ENCODE peak calls at places on chromosomes 11 and 22, in eight cellular contexts. B, I, Z, E, G, W, F and S are unnamed samples.

GRCh38 chr11:64799256-64799924 is 3.6 kb downstream of the MAP4K2 start:
- DNase-seq in B (no peak), I (no peak), Z (no peak), E (no peak), G (no peak), W (no peak), F (no peak), S (no peak)

GRCh38 chr11:909406-909805 is 1.2 kb downstream of the CHID1 start:
- DNase-seq in B (no peak), I (no peak), Z (no peak), E (no peak), G (no peak), W (no peak), F (no peak), S (no peak)

GRCh38 chr22:31451709-31452571 is 37.7 kb downstream of the EIF4ENIF1 start:
- DNase-seq in B (no peak), I (no peak), Z (no peak), E (peak; percentile 69), G (peak; percentile 27), W (no peak), F (no peak), S (peak; percentile 37)

GRCh38 chr11:130477646-130478203 is 29.3 kb downstream of the ADAMTS15 start:
- DNase-seq in B (no peak), I (no peak), Z (no peak), E (peak; percentile 31), G (peak; percentile 3), W (no peak), F (no peak), S (no peak)

GRCh38 chr11:46475041-46475925 is 83.7 kb upstream of the CHRM4 start:
- DNase-seq in B (no peak), I (no peak), Z (no peak), E (no peak), G (no peak), W (no peak), F (no peak), S (no peak)

GRCh38 chr11:106495046-106495445 is 417.6 kb downstream of the AASDHPPT start:
- DNase-seq in B (no peak), I (no peak), Z (no peak), E (peak; percentile 7), G (no peak), W (no peak), F (no peak), S (no peak)

GRCh38 chr11:63813563-63814382 is 517 bp downstream of the SPINDOC start:
- DNase-seq in B (peak; percentile 44), I (no peak), Z (peak; percentile 33), E (peak; percentile 62), G (peak; percentile 88), W (peak; percentile 78), F (no peak), S (peak; percentile 54)

GRCh38 chr11:101202614-101203013 is 73.0 kb upstream of the PGR start:
- DNase-seq in B (no peak), I (no peak), Z (no peak), E (no peak), G (no peak), W (no peak), F (no peak), S (no peak)

GRCh38 chr11:57480409-57481137 is 20.2 kb downstream of the RTN4RL2 start:
- DNase-seq in B (no peak), I (peak; percentile 74), Z (peak; percentile 78), E (peak; percentile 67), G (peak; percentile 82), W (peak; percentile 81), F (no peak), S (peak; percentile 85)

GRCh38 chr22:49999901-50000586 is 12.5 kb downstream of the IL17REL start:
- DNase-seq in B (no peak), I (no peak), Z (no peak), E (no peak), G (peak; percentile 44), W (peak; percentile 55), F (no peak), S (no peak)
- H3K4me3 ChIP-seq in B (no peak overlapping the region), I (no peak overlapping the region), Z (peak overlapping the region; percentile 34), E (peak overlapping the region; percentile 34), G (no peak overlapping the region), W (no peak overlapping the region), F (peak overlapping the region; percentile 33), S (no peak overlapping the region)

DNA sequence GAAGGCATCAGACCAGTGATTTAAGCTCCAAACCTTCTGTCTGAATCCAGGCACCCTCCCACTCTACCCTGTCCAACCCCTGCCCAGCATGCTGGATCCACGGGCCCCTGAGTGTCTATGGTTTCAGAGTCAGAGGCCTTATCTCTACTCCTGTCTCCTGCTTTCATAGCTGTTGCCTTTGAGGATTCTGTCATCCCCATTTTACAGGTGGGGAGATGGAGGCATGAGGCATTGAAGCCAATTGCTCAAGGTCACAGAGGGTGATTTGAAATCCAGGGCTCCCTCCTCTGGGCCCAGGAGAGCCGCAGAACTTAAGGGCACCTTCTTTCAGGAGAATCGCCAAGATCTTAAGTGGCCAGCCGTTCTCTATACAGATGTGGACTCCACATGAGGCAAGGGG is 3.1 kb downstream of the KCNJ4 start:
- DNase-seq in B (no peak), I (no peak), Z (no peak), E (no peak), G (no peak), W (no peak), F (no peak), S (no peak)
- H3K27me3 ChIP-seq in B (peaks cover 13% of the 10 kb centered on the region), I (peaks cover 5% of the 10 kb centered on the region), Z (peaks cover 61% of the 10 kb centered on the region), E (no peaks in the 10 kb centered on the region), G (no peaks in the 10 kb centered on the region), W (no peaks in the 10 kb centered on the region), F (peaks cover 15% of the 10 kb centered on the region), S (peaks cover 31% of the 10 kb centered on the region)

GRCh38 chr22:48361099-48361639 is 1466.5 kb downstream of the BRD1 start:
- DNase-seq in B (no peak), I (no peak), Z (no peak), E (no peak), G (no peak), W (no peak), F (no peak), S (no peak)

GRCh38 chr22:48357196-48357595 is 1470.5 kb downstream of the BRD1 start:
- DNase-seq in B (no peak), I (no peak), Z (no peak), E (no peak), G (no peak), W (no peak), F (no peak), S (no peak)

GRCh38 chr22:48357961-48358360 is 1469.7 kb downstream of the BRD1 start:
- DNase-seq in B (no peak), I (no peak), Z (no peak), E (no peak), G (no peak), W (no peak), F (no peak), S (no peak)

GRCh38 chr22:48358886-48359612 is 1468.6 kb downstream of the BRD1 start:
- DNase-seq in B (no peak), I (no peak), Z (no peak), E (no peak), G (no peak), W (no peak), F (no peak), S (no peak)

GRCh38 chr22:48359613-48359965 is 1468.1 kb downstream of the BRD1 start:
- DNase-seq in B (no peak), I (no peak), Z (no peak), E (no peak), G (no peak), W (no peak), F (no peak), S (no peak)
- H3K9me3 ChIP-seq in B (no peaks in the 10 kb centered on the region), I (no peaks in the 10 kb centered on the region), Z (no peaks in the 10 kb centered on the region), E (no peaks in the 10 kb centered on the region), G (no peaks in the 10 kb centered on the region), W (no peaks in the 10 kb centered on the region), F (peaks cover 28% of the 10 kb centered on the region), S (no peaks in the 10 kb centered on the region)

GRCh38 chr11:68002575-68002942 is 1.3 kb downstream of the UNC93B1 start:
- DNase-seq in B (no peak), I (no peak), Z (no peak), E (no peak), G (no peak), W (no peak), F (no peak), S (peak; percentile 37)
- H3K4me3 ChIP-seq in B (no peak overlapping the region), I (peak overlapping the region; percentile 81), Z (peak overlapping the region; percentile 74), E (no peak overlapping the region), G (no peak overlapping the region), W (peak overlapping the region; percentile 61), F (no peak overlapping the region), S (no peak overlapping the region)